ENCODE peak calls at places on chromosomes 1 and 21, in ten cellular contexts. Y, Q, K, R, X, C, L, S, N and U are unnamed samples.

GRCh38 chr1:19469004-19469403 is 16.3 kb downstream of the CAPZB start:
- DNase-seq in R (no peak), Y (no peak), Q (no peak), N (no peak), K (no peak), S (no peak), L (no peak), C (no peak), X (peak; percentile 51), U (no peak)

GRCh38 chr1:153395136-153395685 is 4.3 kb upstream of the S100A8 start:
- DNase-seq in C (no peak), Q (no peak), R (no peak), N (peak; percentile 84), Y (no peak), S (no peak), L (no peak), K (no peak), X (no peak), U (peak; percentile 32)

GRCh38 chr1:98112631-98113030 is 191.8 kb upstream of the DPYD start:
- DNase-seq in X (no peak), N (no peak), K (no peak), R (no peak), Y (no peak), C (no peak), Q (no peak), S (no peak), L (no peak), U (peak; percentile 22)

GRCh38 chr21:16198546-16198945 is 468.8 kb downstream of the USP25 start:
- DNase-seq in L (no peak), S (no peak), R (no peak), Q (no peak), Y (no peak), N (no peak), C (no peak), X (no peak), K (no peak), U (peak; percentile 20)

GRCh38 chr1:58883888-58884482 is 100.1 kb upstream of the JUN start:
- DNase-seq in Y (no peak), N (no peak), R (no peak), Q (no peak), K (no peak), L (no peak), C (no peak), X (no peak), S (no peak), U (no peak)

GRCh38 chr1:222713091-222714012 is 988 bp downstream of the BROX start:
- DNase-seq in L (peak; percentile 90), N (peak; percentile 97), X (peak; percentile 99), K (peak; percentile 86), Q (peak; percentile 91), C (peak; percentile 96), R (peak; percentile 86), Y (peak; percentile 76), S (peak; percentile 89), U (peak; percentile 92)

GRCh38 chr1:7703321-7704213 is 67.5 kb upstream of the VAMP3 start:
- DNase-seq in S (no peak), X (peak; percentile 84), N (no peak), K (no peak), L (peak; percentile 35), Q (no peak), R (no peak), C (no peak), Y (no peak), U (no peak)

GRCh38 chr1:192610114-192610958 is 25.6 kb upstream of the RGS13 start:
- DNase-seq in C (peak; percentile 43), S (no peak), L (no peak), Y (no peak), K (peak; percentile 29), N (peak; percentile 40), Q (no peak), X (no peak), R (no peak), U (peak; percentile 55)

GRCh38 chr21:45572231-45572630 is 30.0 kb upstream of the SLC19A1 start:
- DNase-seq in Q (no peak), K (no peak), Y (no peak), X (peak; percentile 37), N (no peak), S (no peak), R (no peak), L (no peak), C (no peak), U (no peak)

DNA sequence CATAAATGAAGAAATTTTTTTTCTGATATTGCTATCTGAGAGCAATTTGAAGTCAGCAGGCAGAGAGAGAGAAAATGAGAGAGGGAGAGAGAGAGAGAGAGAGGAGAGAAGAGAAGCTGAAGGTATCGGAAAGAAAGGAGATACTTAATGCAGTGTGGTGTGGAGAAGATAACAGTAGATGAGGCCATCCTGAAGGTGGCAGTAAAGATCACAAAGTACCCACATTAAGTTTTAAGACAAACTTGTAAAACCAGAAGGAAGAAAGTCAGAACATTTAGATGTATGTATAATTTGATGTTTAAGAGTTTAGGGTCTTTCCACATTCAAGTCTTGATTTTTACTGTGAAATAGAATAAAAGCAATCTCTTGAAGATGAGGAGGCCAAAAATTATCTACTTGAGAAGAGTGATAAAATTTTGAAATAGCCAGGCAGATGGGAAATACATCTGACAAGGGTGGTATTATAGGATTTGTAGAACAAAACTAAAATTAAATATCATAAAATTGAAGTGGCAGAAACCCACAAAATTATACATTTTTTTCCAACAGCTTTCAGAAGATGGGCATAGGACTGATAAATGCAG is 1753.4 kb downstream of the MRPL39 start:
- DNase-seq in K (no peak), R (no peak), S (no peak), X (no peak), C (peak; percentile 24), N (peak; percentile 7), Y (no peak), L (no peak), Q (peak; percentile 29), U (peak; percentile 6)
- TF ChIP-seq CTCF in K (no peak), R (peak; percentile 51), S (peak; percentile 22), X (peak; percentile 63), C (peak; percentile 43), N (no peak), Y (no peak), L (peak; percentile 60), Q (peak; percentile 36), U (peak; percentile 17)

GRCh38 chr1:9388628-9389184 is 96.0 kb downstream of the SPSB1 start:
- DNase-seq in X (no peak), K (peak; percentile 69), Y (no peak), C (peak; percentile 52), Q (no peak), L (no peak), S (no peak), R (no peak), N (no peak), U (peak; percentile 63)

GRCh38 chr1:9382923-9383491 is 90.3 kb downstream of the SPSB1 start:
- DNase-seq in K (no peak), L (no peak), Y (no peak), R (no peak), X (no peak), S (no peak), Q (no peak), C (no peak), N (no peak), U (no peak)

GRCh38 chr1:9385801-9386573 is 93.3 kb downstream of the SPSB1 start:
- DNase-seq in Q (no peak), N (no peak), C (no peak), Y (no peak), K (no peak), L (no peak), R (no peak), X (no peak), S (no peak), U (no peak)

GRCh38 chr1:9384751-9385245 is 92.1 kb downstream of the SPSB1 start:
- DNase-seq in Q (no peak), C (peak; percentile 29), N (no peak), X (no peak), Y (no peak), S (no peak), L (no peak), R (no peak), K (no peak), U (no peak)

GRCh38 chr1:9384128-9384527 is 91.4 kb downstream of the SPSB1 start:
- DNase-seq in N (no peak), R (no peak), S (no peak), K (no peak), Y (no peak), X (no peak), C (no peak), Q (no peak), L (no peak), U (no peak)
- H3K4me3 ChIP-seq in N (no peak overlapping the region), R (no peak overlapping the region), S (no peak overlapping the region), K (no peak overlapping the region), Y (no peak overlapping the region), X (no peak overlapping the region), C (no peak overlapping the region), Q (no peak overlapping the region), L (no peak overlapping the region), U (no peak overlapping the region)

GRCh38 chr1:48674641-48675040 is 102.0 kb downstream of the BEND5 start:
- DNase-seq in S (no peak), K (no peak), N (peak; percentile 85), X (no peak), C (peak; percentile 72), R (peak; percentile 14), L (no peak), Y (no peak), Q (no peak), U (peak; percentile 89)

GRCh38 chr1:48676376-48676775 is 100.3 kb downstream of the BEND5 start:
- DNase-seq in C (no peak), R (no peak), X (no peak), Q (no peak), Y (no peak), S (no peak), L (no peak), N (peak; percentile 52), K (no peak), U (no peak)

GRCh38 chr1:48675251-48675650 is 101.4 kb downstream of the BEND5 start:
- DNase-seq in C (peak; percentile 9), N (peak; percentile 44), K (no peak), S (no peak), L (no peak), X (no peak), R (no peak), Y (no peak), Q (no peak), U (peak; percentile 43)

GRCh38 chr1:48671578-48671977 is 105.1 kb downstream of the BEND5 start:
- DNase-seq in K (no peak), L (no peak), R (no peak), C (no peak), Q (no peak), X (no peak), Y (no peak), S (no peak), N (no peak), U (peak; percentile 66)

DNA sequence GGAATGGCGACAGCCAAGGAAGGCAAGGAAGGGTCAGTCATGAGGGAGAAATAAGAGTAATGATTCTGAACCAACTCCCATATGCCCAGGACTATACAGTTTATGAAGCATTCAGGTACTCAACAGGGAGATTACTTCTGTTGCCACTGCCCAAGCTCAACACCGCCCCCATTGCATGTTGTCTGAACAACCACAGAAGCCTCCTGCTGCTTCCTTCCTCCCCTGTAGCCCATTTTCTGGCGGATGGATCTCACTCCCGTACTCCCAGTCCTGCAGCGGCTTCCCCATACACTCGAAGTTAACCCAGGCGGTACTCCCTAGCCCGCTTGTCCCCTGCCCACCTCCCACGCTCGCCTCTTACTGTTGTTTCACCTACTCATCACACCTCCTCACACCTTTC is 103.0 kb downstream of the BEND5 start:
- DNase-seq in K (peak; percentile 3), L (no peak), X (no peak), Q (no peak), N (no peak), R (no peak), C (no peak), S (no peak), Y (no peak), U (no peak)
- TF ChIP-seq CTCF in K (no peak), L (no peak), X (no peak), Q (no peak), N (peak; percentile 33), R (peak; percentile 26), C (no peak), S (peak; percentile 40), Y (no peak), U (peak; percentile 13)

GRCh38 chr1:158836038-158836437 is 4.9 kb downstream of the MNDA start:
- DNase-seq in Q (no peak), X (no peak), R (no peak), Y (no peak), S (no peak), C (no peak), K (no peak), N (no peak), L (no peak), U (no peak)
- H3K4me3 ChIP-seq in Q (no peak overlapping the region), X (no peak overlapping the region), R (no peak overlapping the region), Y (no peak overlapping the region), S (no peak overlapping the region), C (no peak overlapping the region), K (no peak overlapping the region), N (no peak overlapping the region), L (no peak overlapping the region), U (no peak overlapping the region)